ENCODE peak calls at places on chromosome 9, in five cellular contexts. S is CD14-positive monocyte; H is endothelial cell; G is stimulated activated CD8-positive, alpha-beta memory T cell treated with anti-CD3 and anti-CD28 coated beads, Interleukin-4, amount 100 ng/mL, for 48 hours; K is SW480. T is an unnamed sample.

GRCh38 chr9:70553718-70554673 is 139.5 kb upstream of the KLF9 start:
- DNase-seq in S (no peak), H (no peak), K (no peak), G (no peak), T (no peak)

GRCh38 chr9:23686257-23686656 is 139.8 kb downstream of the ELAVL2 start:
- DNase-seq in H (no peak), S (no peak), G (no peak), K (peak; percentile 70), T (no peak)

GRCh38 chr9:36317766-36318165 is 59.5 kb upstream of the GNE start:
- DNase-seq in K (peak; percentile 95), G (no peak), H (no peak), S (no peak), T (no peak)

GRCh38 chr9:28289732-28290131 is 716.5 kb upstream of the C9orf72 start:
- DNase-seq in G (no peak), K (no peak), H (no peak), S (no peak), T (no peak)

GRCh38 chr9:125176632-125177031 is 13.0 kb downstream of the PPP6C start:
- DNase-seq in H (no peak), G (no peak), K (no peak), S (no peak), T (no peak)

GRCh38 chr9:115192835-115193234 is 74.9 kb upstream of the TNC start:
- DNase-seq in H (no peak), K (no peak), G (no peak), S (no peak), T (no peak)

GRCh38 chr9:89463986-89464901 is 33.7 kb downstream of the SEMA4D start:
- DNase-seq in K (no peak), S (peak; percentile 80), H (no peak), G (peak; percentile 86), T (no peak)

GRCh38 chr9:36486933-36487481 is 85.7 kb upstream of the MELK start:
- DNase-seq in H (peak; percentile 66), G (peak; percentile 71), S (peak; percentile 58), K (no peak), T (no peak)

GRCh38 chr9:110691002-110691549 is 22.5 kb downstream of the MUSK start:
- DNase-seq in K (no peak), H (no peak), S (no peak), G (no peak), T (no peak)

GRCh38 chr9:8769153-8769552 is 969.6 kb upstream of the DMAC1 start:
- DNase-seq in S (no peak), H (no peak), G (no peak), K (no peak), T (no peak)

GRCh38 chr9:125683486-125683885 is 23.5 kb downstream of the MAPKAP1 start:
- DNase-seq in G (no peak), S (no peak), K (no peak), H (no peak), T (no peak)

GRCh38 chr9:17134843-17135577 is at the start of gene CNTLN:
- DNase-seq in H (peak; percentile 94), K (peak; percentile 54), S (peak; percentile 81), G (peak; percentile 86), T (peak; percentile 62)

GRCh38 chr9:21770877-21771560 is 31.4 kb upstream of the MTAP start:
- DNase-seq in S (no peak), G (no peak), K (no peak), H (no peak), T (no peak)

GRCh38 chr9:36148652-36149051 is 12.1 kb downstream of the GLIPR2 start:
- DNase-seq in K (peak; percentile 87), G (peak; percentile 88), S (peak; percentile 98), H (no peak), T (peak; percentile 98)

GRCh38 chr9:107358867-107359440 is 75.9 kb downstream of the RAD23B start:
- DNase-seq in K (no peak), G (no peak), H (no peak), S (no peak), T (no peak)

GRCh38 chr9:5531251-5531972 is 21.1 kb downstream of the PDCD1LG2 start:
- DNase-seq in K (no peak), H (no peak), S (no peak), G (no peak), T (no peak)

GRCh38 chr9:137685035-137685885 is 66.5 kb downstream of the EHMT1 start:
- DNase-seq in S (no peak), G (no peak), H (no peak), K (no peak), T (no peak)

GRCh38 chr9:127578952-127579853 is 32.9 kb upstream of the STXBP1 start:
- DNase-seq in K (peak; percentile 97), S (peak; percentile 97), G (peak; percentile 88), H (peak; percentile 80), T (peak; percentile 94)

GRCh38 chr9:98913044-98913443 is 30.7 kb upstream of the COL15A1 start:
- DNase-seq in G (no peak), S (no peak), K (no peak), H (no peak), T (no peak)

GRCh38 chr9:76534031-76534430 is 75.0 kb downstream of the GCNT1 start:
- DNase-seq in K (no peak), H (no peak), G (no peak), S (no peak), T (no peak)

GRCh38 chr9:110650991-110651411 is 17.6 kb upstream of the MUSK start:
- DNase-seq in K (no peak), H (no peak), S (no peak), G (no peak), T (peak; percentile 89)

GRCh38 chr9:105091004-105091640 is 153.3 kb upstream of the SLC44A1 start:
- DNase-seq in H (no peak), G (no peak), K (no peak), S (no peak), T (no peak)

GRCh38 chr9:126439402-126439765 is 112.8 kb downstream of the MVB12B start:
- DNase-seq in G (peak; percentile 19), K (no peak), S (no peak), H (no peak), T (no peak)

T was measured in smooth muscle cell of the brain vasculature.